ENCODE peak calls at places on chromosomes 6 and 20, in six cellular contexts. C is islet precursor cell; Z is AG09309; O is tibial nerve; D is tibial artery; Y is stimulated activated CD4-positive, alpha-beta T cell treated with anti-CD3 and anti-CD28 coated beads, Interleukin-2, amount 100 ng/mL, for 48 hours. W is an unnamed sample.

GRCh38 chr20:53736122-53736756 is 142.6 kb upstream of the ZNF217 start:
- DNase-seq in D (no peak), Y (no peak), C (peak), Z (no peak), O (no peak), W (no peak)

GRCh38 chr6:29528300-29528931 is 31.1 kb downstream of the UBD start:
- DNase-seq in O (no peak), C (no peak), Y (no peak), Z (no peak), D (no peak), W (no peak)

GRCh38 chr6:93580441-93580840 is 161.1 kb upstream of the EPHA7 start:
- DNase-seq in O (no peak), Y (no peak), C (no peak), D (no peak), Z (no peak), W (no peak)

GRCh38 chr6:149895702-149896310 is 2.1 kb downstream of the RAET1E start:
- DNase-seq in Z (no peak), D (peak), C (no peak), O (peak), Y (no peak), W (no peak)

GRCh38 chr20:35976012-35976411 is 7.6 kb downstream of the CNBD2 start:
- DNase-seq in C (no peak), O (no peak), Z (no peak), D (no peak), Y (no peak), W (no peak)

GRCh38 chr6:137903933-137904821 is 37.1 kb downstream of the TNFAIP3 start:
- DNase-seq in C (no peak), D (no peak), Z (peak), O (no peak), Y (no peak), W (no peak)

GRCh38 chr6:128899651-128900050 is 16.7 kb downstream of the LAMA2 start:
- DNase-seq in Z (no peak), C (no peak), D (no peak), O (no peak), Y (no peak), W (no peak)

GRCh38 chr6:167426074-167426473 is 101.2 kb downstream of the TTLL2 start:
- DNase-seq in C (no peak), O (no peak), Y (no peak), Z (no peak), D (no peak), W (no peak)

GRCh38 chr6:90256698-90257485 is 39.8 kb downstream of the BACH2 start:
- DNase-seq in O (no peak), C (no peak), Y (no peak), D (no peak), Z (peak), W (no peak)

GRCh38 chr6:160881409-160881808 is 110.2 kb upstream of the MAP3K4 start:
- DNase-seq in O (no peak), Z (no peak), Y (no peak), C (no peak), D (no peak), W (no peak)

GRCh38 chr6:37381579-37381978 is 27.8 kb downstream of the RNF8 start:
- DNase-seq in Y (peak), O (no peak), Z (peak), C (peak), D (no peak), W (no peak)

GRCh38 chr6:85124472-85125428 is 325.1 kb upstream of the NT5E start:
- DNase-seq in O (no peak), D (no peak), Z (peak), C (no peak), Y (no peak), W (no peak)

GRCh38 chr6:163837681-163838431 is 423.3 kb downstream of the QKI start:
- DNase-seq in Z (no peak), O (no peak), C (peak), Y (no peak), D (no peak), W (no peak)

GRCh38 chr6:70413829-70414494 is 654 bp downstream of the FAM135A start:
- DNase-seq in C (peak), Z (no peak), O (peak), Y (peak), D (no peak), W (no peak)